ENCODE peak calls at places on chromosomes 4 and X, in five cellular contexts. H is fibroblast of lung, Z is endothelial cell of umbilical vein, Y is H9, A is colonic mucosa. R is an unnamed sample.

GRCh38 chr4:77358315-77358928 is 201.4 kb downstream of the CCNG2 start:
- DNase-seq in H (peak; percentile 8), Z (peak; percentile 41), Y (peak; percentile 38), A (peak; percentile 26), R (peak; percentile 19)

GRCh38 chr4:130395871-130396270 is 1299.9 kb downstream of the C4orf33 start:
- DNase-seq in H (peak; percentile 76), Z (peak; percentile 84), Y (no peak), A (no peak), R (no peak)

GRCh38 chrX:96140796-96141195 is 543.8 kb upstream of the DIAPH2 start:
- DNase-seq in H (no peak), Z (no peak), Y (no peak), A (no peak), R (no peak)

GRCh38 chr4:47551682-47552081 is 66.6 kb downstream of the ATP10D start:
- DNase-seq in H (peak; percentile 84), Z (no peak), Y (no peak), A (no peak), R (no peak)

GRCh38 chr4:117784266-117784665 is 250.0 kb upstream of the NDST3 start:
- DNase-seq in H (no peak), Z (no peak), Y (no peak), A (no peak), R (no peak)

GRCh38 chrX:151985955-151986354 is 11.5 kb upstream of the GABRE start:
- DNase-seq in H (peak; percentile 55), Z (peak; percentile 61), Y (no peak), A (peak; percentile 35), R (peak; percentile 81)

GRCh38 chrX:100687128-100687527 is 43.1 kb downstream of the SRPX2 start:
- DNase-seq in H (no peak), Z (no peak), Y (no peak), A (no peak), R (no peak)

GRCh38 chrX:47097018-47097417 is 18.8 kb downstream of the RGN start:
- DNase-seq in H (no peak), Z (no peak), Y (no peak), A (no peak), R (no peak)

GRCh38 chr4:155885666-155886065 is 17.8 kb upstream of the TDO2 start:
- DNase-seq in H (peak; percentile 55), Z (no peak), Y (no peak), A (no peak), R (no peak)

GRCh38 chr4:5887361-5888221 is 5.3 kb downstream of the CRMP1 start:
- DNase-seq in H (peak; percentile 25), Z (no peak), Y (peak; percentile 62), A (no peak), R (no peak)

GRCh38 chrX:136779346-136779781 is 1.4 kb downstream of the ARHGEF6 start:
- DNase-seq in H (no peak), Z (no peak), Y (no peak), A (no peak), R (no peak)

GRCh38 chrX:19017271-19017670 is 33.4 kb upstream of the PHKA2 start:
- DNase-seq in H (peak; percentile 7), Z (no peak), Y (peak; percentile 35), A (peak; percentile 20), R (peak; percentile 13)

DNA sequence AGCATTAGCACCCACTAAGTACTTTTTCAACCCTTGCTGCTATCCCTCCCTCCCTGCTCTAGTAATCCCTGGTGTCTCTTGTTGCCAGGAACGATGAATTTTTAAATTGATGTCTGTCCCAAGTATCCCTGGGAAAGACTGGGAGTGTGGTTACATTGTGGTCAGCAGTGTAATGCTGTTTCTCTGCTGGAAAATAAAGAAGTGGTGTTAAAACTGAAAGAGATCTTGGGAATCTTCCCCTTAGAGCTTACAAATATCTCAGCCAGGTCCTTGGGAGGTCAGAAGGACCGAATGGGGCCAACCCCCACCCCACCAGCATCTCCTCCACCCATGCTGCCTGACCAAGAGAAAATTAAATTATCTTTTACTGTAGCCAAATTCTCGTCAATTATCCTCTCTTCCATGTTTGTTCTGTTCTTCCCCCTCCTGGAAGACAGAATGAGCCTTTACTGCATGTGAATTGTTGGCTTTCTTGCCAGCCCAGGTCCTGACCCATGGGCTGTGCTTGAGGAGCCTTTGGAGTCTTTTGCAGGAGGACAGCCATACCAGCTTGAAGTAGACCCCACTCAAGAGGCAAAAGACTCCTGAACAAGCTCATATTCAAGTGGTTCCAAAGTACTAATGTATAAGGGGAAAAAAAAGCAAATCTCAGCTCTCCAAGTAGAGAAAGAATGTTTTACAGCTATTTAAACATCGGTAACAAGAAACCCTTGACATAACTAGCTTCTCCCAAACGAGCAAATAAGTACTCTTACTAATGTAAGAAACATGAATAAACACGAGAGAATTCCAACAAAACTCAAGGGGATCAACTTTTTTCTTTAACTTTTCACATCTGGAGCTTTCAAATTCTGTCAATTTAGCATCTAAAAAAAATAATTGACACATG is 174.8 kb upstream of the MXRA5 start:
- DNase-seq in H (peak; percentile 79), Z (no peak), Y (no peak), A (no peak), R (no peak)
- H3K9ac ChIP-seq in H (no peak overlapping the region), Z (no peak overlapping the region), Y (no peak overlapping the region), A (no peak overlapping the region), R (no peak overlapping the region)

GRCh38 chrX:124346877-124347241 is 496 bp downstream of the SH2D1A start:
- DNase-seq in H (no peak), Z (no peak), Y (no peak), A (no peak), R (no peak)
- H3K9ac ChIP-seq in H (no peak overlapping the region), Z (no peak overlapping the region), Y (no peak overlapping the region), A (no peak overlapping the region), R (no peak overlapping the region)

GRCh38 chr4:169663402-169663801 is 43.0 kb downstream of the CLCN3 start:
- DNase-seq in H (no peak), Z (no peak), Y (no peak), A (no peak), R (no peak)

GRCh38 chr4:169658970-169659735 is 38.8 kb downstream of the CLCN3 start:
- DNase-seq in H (no peak), Z (no peak), Y (no peak), A (no peak), R (no peak)

GRCh38 chr4:169662226-169662625 is 41.8 kb downstream of the CLCN3 start:
- DNase-seq in H (no peak), Z (peak; percentile 29), Y (no peak), A (no peak), R (no peak)

GRCh38 chr4:169659736-169660670 is 39.6 kb downstream of the CLCN3 start:
- DNase-seq in H (peak; percentile 99), Z (peak; percentile 97), Y (peak; percentile 61), A (peak; percentile 84), R (peak; percentile 91)

GRCh38 chr4:169660929-169661328 is 40.6 kb downstream of the CLCN3 start:
- DNase-seq in H (no peak), Z (no peak), Y (no peak), A (no peak), R (no peak)
- H3K9ac ChIP-seq in H (no peak overlapping the region), Z (peak overlapping the region; percentile 82), Y (no peak overlapping the region), A (no peak overlapping the region), R (peak overlapping the region; percentile 64)

DNA sequence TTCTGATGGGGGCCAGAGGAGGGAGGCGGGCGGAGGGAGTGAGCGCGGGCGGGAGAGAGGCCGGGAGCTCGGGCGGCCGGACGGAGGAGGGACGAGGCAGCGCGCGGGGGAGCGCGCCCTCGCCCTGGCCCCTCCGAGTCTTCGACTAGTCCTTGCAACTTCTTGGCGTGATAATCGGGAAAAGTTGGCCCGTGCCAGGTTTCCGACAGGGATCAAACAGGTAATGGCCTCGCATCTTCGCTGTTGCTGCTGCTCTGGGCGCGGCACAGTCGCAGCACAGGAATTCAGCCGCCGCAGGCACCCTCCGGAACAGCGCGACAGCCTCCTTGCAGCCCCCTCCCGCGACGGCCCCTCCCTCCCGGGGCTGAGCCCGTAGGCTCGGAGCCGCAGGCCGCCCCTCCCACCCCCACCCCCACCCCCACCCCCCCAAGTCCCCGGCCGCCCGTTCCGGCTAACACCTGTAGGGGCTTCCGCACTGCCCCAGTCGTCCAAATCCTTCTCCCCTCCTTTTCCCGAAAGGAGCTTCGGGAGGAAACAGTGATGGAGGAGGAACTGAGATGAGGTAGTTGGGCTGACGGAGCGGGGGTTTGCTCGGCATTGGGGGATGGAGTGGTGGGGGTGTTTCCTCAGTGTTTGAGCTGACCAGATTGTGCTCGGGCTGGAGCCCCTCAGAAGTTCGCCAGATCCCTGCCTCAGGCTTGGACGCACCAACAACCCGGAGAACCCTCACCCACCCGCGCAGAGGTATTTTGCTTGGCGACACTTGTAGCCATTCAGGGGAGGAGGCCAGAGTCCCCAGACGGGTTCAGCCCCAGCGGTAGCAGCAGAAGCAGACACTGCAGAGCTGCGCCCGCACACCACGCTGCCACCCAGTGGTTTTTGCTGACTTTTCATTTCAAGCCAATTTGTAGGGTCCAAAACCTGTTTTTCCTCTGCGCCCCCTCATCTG is at the start of gene FGF13:
- DNase-seq in H (peak; percentile 27), Z (no peak), Y (peak; percentile 73), A (no peak), R (peak; percentile 0)
- H3K9ac ChIP-seq in H (no peak within 1 kb of the TSS), Z (no peak within 1 kb of the TSS), Y (peak within 1 kb of the TSS; percentile 83), A (no peak within 1 kb of the TSS), R (no peak within 1 kb of the TSS)

DNA sequence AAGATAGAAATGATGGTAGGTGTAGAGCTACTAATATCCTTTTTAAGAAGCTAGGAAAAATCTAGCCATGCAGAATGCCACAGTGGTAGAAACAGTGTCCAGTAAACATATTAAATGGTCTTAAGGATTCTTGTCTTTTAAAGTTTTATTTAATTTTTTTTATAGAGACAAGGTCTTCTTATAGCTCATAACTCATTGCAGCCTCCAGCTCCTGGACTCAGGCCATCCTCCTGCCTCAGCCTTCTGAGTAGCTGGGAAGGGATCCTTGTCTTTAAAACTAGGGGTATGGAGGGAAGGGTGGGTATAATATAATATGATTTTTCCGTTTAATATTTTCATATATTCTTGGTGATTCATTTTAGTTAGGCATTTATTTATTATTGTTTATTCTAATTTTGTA is 3.8 kb downstream of the TMEM165 start:
- DNase-seq in H (no peak), Z (no peak), Y (no peak), A (no peak), R (no peak)
- H3K9ac ChIP-seq in H (no peak overlapping the region), Z (no peak overlapping the region), Y (no peak overlapping the region), A (no peak overlapping the region), R (no peak overlapping the region)

GRCh38 chrX:135003876-135004623 is 13.3 kb downstream of the SMIM10 start:
- DNase-seq in H (peak; percentile 79), Z (peak; percentile 90), Y (peak; percentile 93), A (peak; percentile 90), R (peak; percentile 64)
- H3K9ac ChIP-seq in H (peak overlapping the region; percentile 13), Z (peak overlapping the region; percentile 0), Y (no peak overlapping the region), A (peak overlapping the region; percentile 9), R (no peak overlapping the region)

DNA sequence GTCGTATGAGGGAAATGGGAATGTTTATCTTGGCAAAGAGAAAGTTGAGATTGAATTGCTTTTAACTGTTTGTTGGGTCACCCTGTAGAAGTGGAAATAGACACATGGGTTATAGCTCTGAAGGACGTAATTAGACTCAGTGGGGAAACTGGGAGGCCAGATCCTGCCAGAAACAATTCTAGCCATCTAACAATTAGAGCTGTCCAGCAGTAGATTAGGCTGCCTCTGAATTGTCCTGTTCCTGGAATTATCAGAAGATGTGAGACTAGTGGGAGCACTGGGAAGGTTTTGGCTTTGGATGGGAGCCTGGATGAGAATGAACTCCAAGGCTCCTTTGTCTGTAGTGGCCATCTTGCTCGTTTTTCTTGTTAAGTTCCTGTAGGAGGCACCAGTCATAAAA is 61.9 kb upstream of the IGFBP7 start:
- DNase-seq in H (no peak), Z (peak; percentile 36), Y (no peak), A (no peak), R (no peak)
- H3K9ac ChIP-seq in H (no peak overlapping the region), Z (no peak overlapping the region), Y (no peak overlapping the region), A (no peak overlapping the region), R (no peak overlapping the region)

R was measured in HepG2.